ENCODE peak calls at places on chromosomes 6 and 20, in ten cellular contexts. One of them, this sample, is unnamed.

GRCh38 chr20:63286781-63287696 is 5.9 kb upstream of the COL20A1 start:
- DNase-seq in caudate nucleus: no peak
- DNase-seq in choroid plexus epithelial cell: no peak
- DNase-seq in G401: no peak
- DNase-seq in kidney glomerular epithelial cell: no peak
- DNase-seq in activated CD8-positive, alpha-beta memory T cell treated with anti-CD3 and anti-CD28 coated beads for 1 hour: no peak
- DNase-seq in hypothalamus: no peak
- DNase-seq in Calu3: no peak
- DNase-seq in lung: no peak
- DNase-seq in KBM-7: no peak
- DNase-seq in this sample: no peak

GRCh38 chr20:20480689-20481088 is 112.8 kb downstream of the INSM1 start:
- DNase-seq in KBM-7: no peak
- DNase-seq in G401: no peak
- DNase-seq in caudate nucleus: no peak
- DNase-seq in choroid plexus epithelial cell: peak
- DNase-seq in activated CD8-positive, alpha-beta memory T cell treated with anti-CD3 and anti-CD28 coated beads for 1 hour: no peak
- DNase-seq in kidney glomerular epithelial cell: no peak
- DNase-seq in lung: no peak
- DNase-seq in hypothalamus: no peak
- DNase-seq in Calu3: no peak
- DNase-seq in this sample: no peak

GRCh38 chr20:7113577-7114466 is 346.3 kb downstream of the BMP2 start:
- DNase-seq in KBM-7: peak
- DNase-seq in Calu3: peak
- DNase-seq in kidney glomerular epithelial cell: peak
- DNase-seq in choroid plexus epithelial cell: peak
- DNase-seq in hypothalamus: no peak
- DNase-seq in caudate nucleus: peak
- DNase-seq in activated CD8-positive, alpha-beta memory T cell treated with anti-CD3 and anti-CD28 coated beads for 1 hour: no peak
- DNase-seq in G401: no peak
- DNase-seq in lung: no peak
- DNase-seq in this sample: peak

GRCh38 chr6:162056745-162057144 is 670.8 kb downstream of the PRKN start:
- DNase-seq in G401: no peak
- DNase-seq in activated CD8-positive, alpha-beta memory T cell treated with anti-CD3 and anti-CD28 coated beads for 1 hour: no peak
- DNase-seq in kidney glomerular epithelial cell: peak
- DNase-seq in hypothalamus: no peak
- DNase-seq in choroid plexus epithelial cell: peak
- DNase-seq in KBM-7: no peak
- DNase-seq in lung: no peak
- DNase-seq in Calu3: no peak
- DNase-seq in caudate nucleus: no peak
- DNase-seq in this sample: no peak

GRCh38 chr6:12288844-12289654 is 1.1 kb upstream of the EDN1 start:
- DNase-seq in hypothalamus: no peak
- DNase-seq in choroid plexus epithelial cell: peak
- DNase-seq in caudate nucleus: no peak
- DNase-seq in lung: peak
- DNase-seq in kidney glomerular epithelial cell: peak
- DNase-seq in activated CD8-positive, alpha-beta memory T cell treated with anti-CD3 and anti-CD28 coated beads for 1 hour: no peak
- DNase-seq in Calu3: peak
- DNase-seq in G401: peak
- DNase-seq in KBM-7: peak
- DNase-seq in this sample: no peak

GRCh38 chr6:17448165-17448564 is 54.8 kb downstream of the CAP2 start:
- DNase-seq in kidney glomerular epithelial cell: peak
- DNase-seq in lung: no peak
- DNase-seq in KBM-7: no peak
- DNase-seq in caudate nucleus: no peak
- DNase-seq in hypothalamus: no peak
- DNase-seq in Calu3: no peak
- DNase-seq in activated CD8-positive, alpha-beta memory T cell treated with anti-CD3 and anti-CD28 coated beads for 1 hour: no peak
- DNase-seq in choroid plexus epithelial cell: peak
- DNase-seq in G401: no peak
- DNase-seq in this sample: no peak

GRCh38 chr6:167407239-167408064 is 82.6 kb downstream of the TTLL2 start:
- DNase-seq in hypothalamus: no peak
- DNase-seq in choroid plexus epithelial cell: no peak
- DNase-seq in KBM-7: no peak
- DNase-seq in kidney glomerular epithelial cell: no peak
- DNase-seq in Calu3: no peak
- DNase-seq in caudate nucleus: no peak
- DNase-seq in G401: no peak
- DNase-seq in lung: no peak
- DNase-seq in activated CD8-positive, alpha-beta memory T cell treated with anti-CD3 and anti-CD28 coated beads for 1 hour: no peak
- DNase-seq in this sample: no peak

GRCh38 chr6:165222315-165223025 is 86.9 kb downstream of the C6orf118 start:
- DNase-seq in hypothalamus: no peak
- DNase-seq in Calu3: no peak
- DNase-seq in caudate nucleus: no peak
- DNase-seq in choroid plexus epithelial cell: no peak
- DNase-seq in activated CD8-positive, alpha-beta memory T cell treated with anti-CD3 and anti-CD28 coated beads for 1 hour: no peak
- DNase-seq in G401: no peak
- DNase-seq in lung: no peak
- DNase-seq in KBM-7: no peak
- DNase-seq in kidney glomerular epithelial cell: no peak
- DNase-seq in this sample: no peak

GRCh38 chr6:31652925-31653724 is 664 bp upstream of the BAG6 start:
- DNase-seq in caudate nucleus: peak
- DNase-seq in kidney glomerular epithelial cell: peak
- DNase-seq in hypothalamus: no peak
- DNase-seq in activated CD8-positive, alpha-beta memory T cell treated with anti-CD3 and anti-CD28 coated beads for 1 hour: peak
- DNase-seq in choroid plexus epithelial cell: no peak
- DNase-seq in G401: peak
- DNase-seq in Calu3: no peak
- DNase-seq in KBM-7: no peak
- DNase-seq in lung: peak
- DNase-seq in this sample: no peak

GRCh38 chr6:106192824-106193223 is 106.7 kb downstream of the PRDM1 start:
- DNase-seq in Calu3: no peak
- DNase-seq in choroid plexus epithelial cell: peak
- DNase-seq in lung: no peak
- DNase-seq in activated CD8-positive, alpha-beta memory T cell treated with anti-CD3 and anti-CD28 coated beads for 1 hour: no peak
- DNase-seq in caudate nucleus: no peak
- DNase-seq in kidney glomerular epithelial cell: peak
- DNase-seq in KBM-7: no peak
- DNase-seq in hypothalamus: no peak
- DNase-seq in G401: no peak
- DNase-seq in this sample: no peak

GRCh38 chr6:24743265-24743943 is 24.4 kb upstream of the C6orf62 start:
- DNase-seq in hypothalamus: no peak
- DNase-seq in activated CD8-positive, alpha-beta memory T cell treated with anti-CD3 and anti-CD28 coated beads for 1 hour: no peak
- DNase-seq in lung: peak
- DNase-seq in caudate nucleus: no peak
- DNase-seq in choroid plexus epithelial cell: peak
- DNase-seq in Calu3: peak
- DNase-seq in kidney glomerular epithelial cell: peak
- DNase-seq in KBM-7: no peak
- DNase-seq in G401: no peak
- DNase-seq in this sample: no peak

GRCh38 chr6:50791900-50792508 is 26.7 kb upstream of the TFAP2B start:
- DNase-seq in Calu3: peak
- DNase-seq in KBM-7: peak
- DNase-seq in caudate nucleus: no peak
- DNase-seq in G401: peak
- DNase-seq in activated CD8-positive, alpha-beta memory T cell treated with anti-CD3 and anti-CD28 coated beads for 1 hour: no peak
- DNase-seq in choroid plexus epithelial cell: peak
- DNase-seq in hypothalamus: no peak
- DNase-seq in kidney glomerular epithelial cell: peak
- DNase-seq in lung: no peak
- DNase-seq in this sample: no peak

GRCh38 chr20:51023617-51024155 is 779 bp upstream of the KCNG1 start:
- DNase-seq in KBM-7: no peak
- DNase-seq in choroid plexus epithelial cell: no peak
- DNase-seq in hypothalamus: no peak
- DNase-seq in Calu3: no peak
- DNase-seq in caudate nucleus: no peak
- DNase-seq in G401: no peak
- DNase-seq in activated CD8-positive, alpha-beta memory T cell treated with anti-CD3 and anti-CD28 coated beads for 1 hour: no peak
- DNase-seq in lung: no peak
- DNase-seq in kidney glomerular epithelial cell: no peak
- DNase-seq in this sample: no peak

GRCh38 chr6:152462716-152463115 is 174.4 kb downstream of the SYNE1 start:
- DNase-seq in KBM-7: peak
- DNase-seq in choroid plexus epithelial cell: no peak
- DNase-seq in G401: no peak
- DNase-seq in kidney glomerular epithelial cell: peak
- DNase-seq in caudate nucleus: no peak
- DNase-seq in activated CD8-positive, alpha-beta memory T cell treated with anti-CD3 and anti-CD28 coated beads for 1 hour: no peak
- DNase-seq in lung: no peak
- DNase-seq in Calu3: no peak
- DNase-seq in hypothalamus: no peak
- DNase-seq in this sample: no peak

GRCh38 chr20:10501377-10501776 is 66.3 kb downstream of the SLX4IP start:
- DNase-seq in choroid plexus epithelial cell: no peak
- DNase-seq in activated CD8-positive, alpha-beta memory T cell treated with anti-CD3 and anti-CD28 coated beads for 1 hour: no peak
- DNase-seq in kidney glomerular epithelial cell: no peak
- DNase-seq in caudate nucleus: peak
- DNase-seq in Calu3: no peak
- DNase-seq in KBM-7: peak
- DNase-seq in lung: peak
- DNase-seq in G401: peak
- DNase-seq in hypothalamus: no peak
- DNase-seq in this sample: no peak

GRCh38 chr6:129672883-129673631 is 36.9 kb downstream of the ARHGAP18 start:
- DNase-seq in G401: no peak
- DNase-seq in Calu3: no peak
- DNase-seq in choroid plexus epithelial cell: peak
- DNase-seq in caudate nucleus: no peak
- DNase-seq in kidney glomerular epithelial cell: peak
- DNase-seq in KBM-7: peak
- DNase-seq in lung: no peak
- DNase-seq in hypothalamus: no peak
- DNase-seq in activated CD8-positive, alpha-beta memory T cell treated with anti-CD3 and anti-CD28 coated beads for 1 hour: no peak
- DNase-seq in this sample: no peak

GRCh38 chr20:62287759-62288534 is 14.8 kb upstream of the ADRM1 start:
- DNase-seq in lung: no peak
- DNase-seq in caudate nucleus: no peak
- DNase-seq in G401: no peak
- DNase-seq in activated CD8-positive, alpha-beta memory T cell treated with anti-CD3 and anti-CD28 coated beads for 1 hour: no peak
- DNase-seq in hypothalamus: no peak
- DNase-seq in KBM-7: no peak
- DNase-seq in Calu3: no peak
- DNase-seq in choroid plexus epithelial cell: no peak
- DNase-seq in kidney glomerular epithelial cell: no peak
- DNase-seq in this sample: no peak

GRCh38 chr6:104579464-104579863 is 280.3 kb downstream of the HACE1 start:
- DNase-seq in kidney glomerular epithelial cell: no peak
- DNase-seq in lung: no peak
- DNase-seq in choroid plexus epithelial cell: no peak
- DNase-seq in activated CD8-positive, alpha-beta memory T cell treated with anti-CD3 and anti-CD28 coated beads for 1 hour: no peak
- DNase-seq in G401: peak
- DNase-seq in caudate nucleus: no peak
- DNase-seq in Calu3: no peak
- DNase-seq in hypothalamus: no peak
- DNase-seq in KBM-7: no peak
- DNase-seq in this sample: no peak

This sample was measured in left lobe of liver.